ENCODE peak calls at places on chromosome 13, in nine cellular contexts. U, T, E, O, Y, K, C, F and P are unnamed samples.

GRCh38 chr13:39468306-39468705 is 134.7 kb downstream of the LHFPL6 start:
- DNase-seq in U (no peak), T (no peak), E (no peak), O (no peak), Y (no peak), K (no peak), C (no peak), F (no peak), P (no peak)

GRCh38 chr13:21733475-21734311 is 62.8 kb downstream of the FGF9 start:
- DNase-seq in U (no peak), T (no peak), E (no peak), O (no peak), Y (no peak), K (no peak), C (no peak), F (no peak), P (no peak)

GRCh38 chr13:43058318-43058674 is 34.9 kb downstream of the DNAJC15 start:
- DNase-seq in U (peak; percentile 16), T (peak; percentile 15), E (no peak), O (no peak), Y (no peak), K (no peak), C (no peak), F (peak; percentile 23), P (peak; percentile 96)

GRCh38 chr13:113724780-113725315 is 34.2 kb upstream of the TMEM255B start:
- DNase-seq in U (peak; percentile 49), T (peak; percentile 73), E (peak; percentile 81), O (peak; percentile 77), Y (peak; percentile 67), K (no peak), C (peak; percentile 13), F (peak; percentile 76), P (peak; percentile 52)

GRCh38 chr13:54185785-54186184 is 1157.2 kb downstream of the OLFM4 start:
- DNase-seq in U (no peak), T (no peak), E (no peak), O (no peak), Y (no peak), K (no peak), C (no peak), F (peak; percentile 51), P (peak; percentile 24)

GRCh38 chr13:84940801-84941200 is 858.4 kb downstream of the SLITRK6 start:
- DNase-seq in U (no peak), T (no peak), E (no peak), O (no peak), Y (no peak), K (no peak), C (no peak), F (no peak), P (no peak)

GRCh38 chr13:98658131-98658530 is 81.2 kb upstream of the STK24 start:
- DNase-seq in U (no peak), T (no peak), E (no peak), O (no peak), Y (no peak), K (no peak), C (no peak), F (no peak), P (no peak)

GRCh38 chr13:94657167-94657566 is 55.2 kb downstream of the SOX21 start:
- DNase-seq in U (no peak), T (no peak), E (no peak), O (no peak), Y (no peak), K (no peak), C (no peak), F (no peak), P (peak; percentile 39)

GRCh38 chr13:60152114-60152513 is 11.6 kb downstream of the DIAPH3 start:
- DNase-seq in U (no peak), T (no peak), E (no peak), O (no peak), Y (no peak), K (no peak), C (no peak), F (no peak), P (no peak)

GRCh38 chr13:98976941-98977340 is 923 bp downstream of the DOCK9 start:
- DNase-seq in U (no peak), T (no peak), E (no peak), O (no peak), Y (no peak), K (no peak), C (no peak), F (no peak), P (no peak)

GRCh38 chr13:34044660-34045080 is 226.7 kb downstream of the RFC3 start:
- DNase-seq in U (peak; percentile 5), T (no peak), E (no peak), O (no peak), Y (no peak), K (no peak), C (peak; percentile 49), F (no peak), P (peak; percentile 90)

GRCh38 chr13:69524459-69525155 is 583.0 kb upstream of the ATXN8OS start:
- DNase-seq in U (no peak), T (no peak), E (no peak), O (no peak), Y (no peak), K (no peak), C (peak; percentile 1), F (no peak), P (peak; percentile 20)

GRCh38 chr13:46662690-46663089 is 109.7 kb downstream of the LRCH1 start:
- DNase-seq in U (no peak), T (no peak), E (no peak), O (no peak), Y (no peak), K (no peak), C (no peak), F (no peak), P (no peak)

GRCh38 chr13:20702945-20703784 is at the start of gene IL17D:
- DNase-seq in U (no peak), T (peak; percentile 52), E (no peak), O (peak; percentile 33), Y (no peak), K (no peak), C (no peak), F (peak; percentile 45), P (no peak)

GRCh38 chr13:38366954-38367645 is 17.4 kb downstream of the UFM1 start:
- DNase-seq in U (no peak), T (no peak), E (no peak), O (no peak), Y (no peak), K (no peak), C (no peak), F (no peak), P (peak; percentile 25)

GRCh38 chr13:72437458-72437857 is 290.0 kb downstream of the MZT1 start:
- DNase-seq in U (no peak), T (no peak), E (no peak), O (no peak), Y (no peak), K (no peak), C (peak; percentile 5), F (no peak), P (no peak)

GRCh38 chr13:100875392-100876043 is 200.9 kb upstream of the TMTC4 start:
- DNase-seq in U (no peak), T (no peak), E (no peak), O (no peak), Y (no peak), K (no peak), C (peak; percentile 95), F (no peak), P (peak; percentile 83)

GRCh38 chr13:40484101-40484800 is 182.2 kb downstream of the FOXO1 start:
- DNase-seq in U (no peak), T (no peak), E (no peak), O (no peak), Y (no peak), K (no peak), C (no peak), F (no peak), P (no peak)

GRCh38 chr13:108549989-108550388 is 79.4 kb upstream of the MYO16 start:
- DNase-seq in U (no peak), T (no peak), E (no peak), O (no peak), Y (no peak), K (no peak), C (no peak), F (no peak), P (no peak)

GRCh38 chr13:49749852-49750251 is 42.6 kb downstream of the KPNA3 start:
- DNase-seq in U (no peak), T (no peak), E (no peak), O (no peak), Y (no peak), K (no peak), C (no peak), F (no peak), P (peak; percentile 1)

GRCh38 chr13:27406178-27406939 is 18.1 kb upstream of the GTF3A start:
- DNase-seq in U (peak; percentile 41), T (peak; percentile 30), E (no peak), O (no peak), Y (no peak), K (no peak), C (no peak), F (no peak), P (peak; percentile 55)
- TF ChIP-seq CTCF in U (peak; percentile 46), T (peak; percentile 72), E (peak; percentile 47), O (peak; percentile 62), Y (peak; percentile 18), K (no peak), C (peak; percentile 58), F (no peak), P (peak; percentile 45)

GRCh38 chr13:37074703-37075102 is 15.2 kb upstream of the SUPT20H start:
- DNase-seq in U (no peak), T (no peak), E (no peak), O (no peak), Y (no peak), K (no peak), C (no peak), F (no peak), P (peak; percentile 49)
- TF ChIP-seq CTCF in U (peak; percentile 43), T (peak; percentile 38), E (peak; percentile 37), O (peak; percentile 63), Y (peak; percentile 30), K (no peak), C (no peak), F (no peak), P (peak; percentile 43)

GRCh38 chr13:25529425-25529824 is 157.7 kb downstream of the ATP8A2 start:
- DNase-seq in U (no peak), T (no peak), E (no peak), O (no peak), Y (no peak), K (no peak), C (no peak), F (no peak), P (no peak)

GRCh38 chr13:25525884-25526283 is 154.1 kb downstream of the ATP8A2 start:
- DNase-seq in U (no peak), T (no peak), E (no peak), O (no peak), Y (no peak), K (no peak), C (no peak), F (no peak), P (no peak)

DNA sequence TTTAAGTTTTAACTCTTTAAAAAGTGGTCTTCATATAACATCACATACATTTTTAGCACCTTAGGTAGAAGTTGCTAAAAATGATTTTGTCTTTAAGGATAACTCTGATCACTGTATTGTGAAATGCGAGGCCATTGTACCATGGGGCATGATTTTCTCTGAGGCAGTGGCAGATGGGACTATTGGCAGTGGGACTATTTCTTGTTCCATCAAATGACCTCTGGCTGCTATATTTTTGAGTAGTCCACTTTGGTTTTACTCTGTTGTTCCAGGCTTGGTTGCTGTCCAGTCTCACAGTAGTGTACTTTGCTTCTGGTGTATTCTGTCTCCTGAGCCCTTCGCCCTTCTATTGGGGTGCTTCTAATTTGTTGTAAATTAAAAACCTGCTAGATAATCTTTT is 156.5 kb downstream of the ATP8A2 start:
- DNase-seq in U (no peak), T (no peak), E (no peak), O (no peak), Y (no peak), K (no peak), C (no peak), F (no peak), P (no peak)
- TF ChIP-seq CTCF in U (no peak), T (no peak), E (no peak), O (no peak), Y (no peak), K (no peak), C (no peak), F (no peak), P (no peak)

GRCh38 chr13:27203854-27204253 is 32.2 kb upstream of the USP12 start:
- DNase-seq in U (no peak), T (no peak), E (no peak), O (no peak), Y (no peak), K (no peak), C (no peak), F (no peak), P (peak; percentile 44)
- TF ChIP-seq CTCF in U (peak; percentile 37), T (peak; percentile 21), E (peak; percentile 19), O (no peak), Y (peak; percentile 6), K (no peak), C (peak; percentile 28), F (no peak), P (no peak)